ENCODE peak calls at places on chromosome 3, in four cellular contexts. C is esophagus squamous epithelium, T is ovary, K is HCT116. E is an unnamed sample.

GRCh38 chr3:146537603-146538002 is 6.8 kb downstream of the PLSCR1 start:
- DNase-seq in C (no peak), K (no peak), T (no peak), E (no peak)

GRCh38 chr3:58151637-58152036 is 59.1 kb downstream of the DNASE1L3 start:
- DNase-seq in K (no peak), C (no peak), T (no peak), E (peak; percentile 90)

GRCh38 chr3:194121881-194122280 is 14.1 kb upstream of the HES1 start:
- DNase-seq in K (no peak), T (no peak), C (no peak), E (no peak)

GRCh38 chr3:2156244-2156847 is 57.7 kb downstream of the CNTN4 start:
- DNase-seq in T (no peak), K (no peak), C (no peak), E (no peak)

GRCh38 chr3:43644443-43644842 is 22.6 kb upstream of the ANO10 start:
- DNase-seq in C (no peak), T (no peak), K (no peak), E (no peak)

GRCh38 chr3:194117114-194117845 is 18.7 kb upstream of the HES1 start:
- DNase-seq in T (no peak), C (no peak), K (no peak), E (no peak)

GRCh38 chr3:72451840-72452239 is 396.4 kb downstream of the SHQ1 start:
- DNase-seq in T (no peak), K (no peak), C (no peak), E (no peak)

GRCh38 chr3:8480699-8481098 is 20.9 kb upstream of the LMCD1 start:
- DNase-seq in T (no peak), K (no peak), C (no peak), E (no peak)

GRCh38 chr3:123800352-123800682 is 83.8 kb downstream of the MYLK start:
- DNase-seq in T (no peak), C (no peak), K (no peak), E (no peak)

GRCh38 chr3:133948131-133948810 is 52.6 kb upstream of the RAB6B start:
- DNase-seq in K (no peak), T (no peak), C (no peak), E (no peak)

GRCh38 chr3:101329016-101329673 is 8.8 kb upstream of the IMPG2 start:
- DNase-seq in T (no peak), K (no peak), C (no peak), E (no peak)

GRCh38 chr3:89622063-89622700 is 514.8 kb downstream of the EPHA3 start:
- DNase-seq in T (no peak), K (no peak), C (no peak), E (no peak)

GRCh38 chr3:138329127-138329983 is at the start of gene NME9:
- DNase-seq in C (peak; percentile 27), T (peak; percentile 85), K (peak; percentile 87), E (peak; percentile 93)

GRCh38 chr3:72353236-72354105 is 494.8 kb downstream of the SHQ1 start:
- DNase-seq in T (no peak), C (no peak), K (no peak), E (no peak)

GRCh38 chr3:179196700-179197099 is 48.5 kb downstream of the PIK3CA start:
- DNase-seq in K (no peak), C (no peak), T (no peak), E (no peak)

GRCh38 chr3:53147161-53147902 is 13.7 kb upstream of the PRKCD start:
- DNase-seq in T (no peak), C (no peak), K (no peak), E (no peak)

DNA sequence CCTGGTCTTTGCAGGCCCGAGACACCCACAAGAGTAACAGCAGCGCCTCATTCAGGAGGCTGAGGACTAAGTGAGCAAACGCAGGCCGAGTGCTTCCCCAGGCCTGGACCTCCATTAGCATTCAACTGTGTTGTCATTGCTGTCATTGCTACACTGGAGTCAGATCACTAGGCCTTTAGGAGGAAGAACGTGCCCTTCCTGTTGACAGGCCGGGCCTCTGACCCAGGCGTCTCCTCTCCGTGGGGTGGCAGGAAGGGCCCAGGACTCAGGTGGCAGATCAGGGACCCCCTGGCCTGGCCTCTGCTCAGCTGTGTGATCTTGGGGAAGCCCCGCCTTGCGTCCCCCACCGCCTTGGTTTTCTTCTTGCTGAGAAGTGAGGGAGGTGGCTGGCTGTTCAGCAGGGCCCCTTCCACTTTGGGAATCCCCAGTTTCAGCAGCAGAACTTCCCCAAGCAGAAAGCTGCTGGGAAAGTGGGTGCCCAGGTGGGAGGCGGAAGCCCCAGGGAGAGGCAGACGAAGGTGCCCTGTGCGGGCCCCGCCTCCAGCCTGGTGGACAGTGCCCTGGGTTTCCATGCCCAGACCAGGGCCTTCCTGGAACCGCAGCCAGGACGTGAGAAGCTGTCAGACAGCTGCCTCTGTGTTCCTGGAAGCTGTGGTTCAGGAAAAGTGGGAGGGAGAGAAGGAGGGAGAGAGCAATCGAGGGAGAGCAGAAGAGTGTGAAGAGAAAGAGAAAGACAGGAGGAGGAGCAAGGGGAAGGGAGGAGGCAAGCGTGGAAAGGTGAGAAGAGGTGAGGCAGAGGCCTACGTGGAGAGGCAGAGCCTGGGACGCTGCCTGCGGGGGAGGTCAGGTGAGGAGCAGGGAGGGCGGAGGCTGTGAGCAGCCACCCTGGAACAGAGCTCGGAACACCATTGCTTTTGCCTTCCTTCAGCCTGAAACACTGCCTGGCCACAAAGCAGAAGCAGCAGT is 18.9 kb downstream of the ZDHHC19 start:
- DNase-seq in C (no peak), K (no peak), T (no peak), E (peak; percentile 63)
- TF ChIP-seq POLR2A in C (no peak), K (no peak), T (no peak), E (no peak)

DNA sequence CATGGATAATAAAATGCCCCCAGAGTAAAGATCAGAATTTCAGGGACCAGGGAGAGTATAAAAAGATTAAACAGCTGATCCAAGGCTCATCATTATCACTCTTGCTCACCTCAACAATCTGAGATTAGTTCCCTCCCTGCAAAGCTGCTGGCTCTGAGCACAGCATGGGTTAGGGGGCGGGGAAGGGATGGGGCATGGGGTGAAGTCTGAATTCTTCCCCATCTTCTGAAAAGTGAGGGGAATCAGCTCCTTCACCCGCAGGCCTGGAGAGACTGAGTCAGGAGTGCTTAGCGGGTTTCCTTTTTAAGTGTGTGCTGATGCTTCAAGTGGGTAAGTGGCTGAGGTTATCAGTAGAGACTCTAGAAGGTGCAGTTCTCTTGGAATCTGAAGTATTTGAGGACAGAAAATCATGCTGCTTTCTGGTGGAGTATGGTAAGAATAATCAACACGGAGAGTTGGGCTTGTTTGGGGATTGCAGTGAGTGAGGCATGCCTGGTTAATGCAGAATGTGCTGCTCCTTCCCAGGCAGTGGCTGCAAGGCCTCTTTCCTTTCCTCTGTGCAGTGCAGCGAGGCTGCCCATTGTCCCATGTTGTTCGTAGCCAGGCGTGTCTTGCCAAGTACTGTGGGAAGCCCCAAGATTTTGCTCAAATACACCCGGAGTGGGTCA is 59.2 kb upstream of the TRAK1 start:
- DNase-seq in T (peak; percentile 45), C (no peak), K (no peak), E (no peak)
- H3K27ac ChIP-seq in T (no peak overlapping the region), C (peak overlapping the region; percentile 77), K (no peak overlapping the region), E (peak overlapping the region; percentile 87)

GRCh38 chr3:156685752-156686151 is 11.4 kb downstream of the TIPARP start:
- DNase-seq in C (no peak), T (no peak), K (no peak), E (no peak)
- H3K4me1 ChIP-seq in C (peaks cover 100% of the 10 kb centered on the region), T (peaks cover 10% of the 10 kb centered on the region), K (no peaks in the 10 kb centered on the region), E (peaks cover 2% of the 10 kb centered on the region)

GRCh38 chr3:188158731-188159355 is 4.9 kb downstream of the LPP start:
- DNase-seq in K (no peak), T (no peak), C (no peak), E (no peak)

GRCh38 chr3:188165596-188165995 is 11.6 kb downstream of the LPP start:
- DNase-seq in K (no peak), T (no peak), C (no peak), E (no peak)

GRCh38 chr3:188166471-188166870 is 12.5 kb downstream of the LPP start:
- DNase-seq in T (no peak), K (no peak), C (no peak), E (no peak)

GRCh38 chr3:188160751-188161150 is 6.8 kb downstream of the LPP start:
- DNase-seq in K (no peak), T (no peak), C (no peak), E (no peak)

GRCh38 chr3:188164248-188164687 is 10.3 kb downstream of the LPP start:
- DNase-seq in K (peak; percentile 62), T (no peak), C (no peak), E (no peak)
- TF ChIP-seq POLR2A in K (no peak), T (no peak), C (no peak), E (no peak)

DNA sequence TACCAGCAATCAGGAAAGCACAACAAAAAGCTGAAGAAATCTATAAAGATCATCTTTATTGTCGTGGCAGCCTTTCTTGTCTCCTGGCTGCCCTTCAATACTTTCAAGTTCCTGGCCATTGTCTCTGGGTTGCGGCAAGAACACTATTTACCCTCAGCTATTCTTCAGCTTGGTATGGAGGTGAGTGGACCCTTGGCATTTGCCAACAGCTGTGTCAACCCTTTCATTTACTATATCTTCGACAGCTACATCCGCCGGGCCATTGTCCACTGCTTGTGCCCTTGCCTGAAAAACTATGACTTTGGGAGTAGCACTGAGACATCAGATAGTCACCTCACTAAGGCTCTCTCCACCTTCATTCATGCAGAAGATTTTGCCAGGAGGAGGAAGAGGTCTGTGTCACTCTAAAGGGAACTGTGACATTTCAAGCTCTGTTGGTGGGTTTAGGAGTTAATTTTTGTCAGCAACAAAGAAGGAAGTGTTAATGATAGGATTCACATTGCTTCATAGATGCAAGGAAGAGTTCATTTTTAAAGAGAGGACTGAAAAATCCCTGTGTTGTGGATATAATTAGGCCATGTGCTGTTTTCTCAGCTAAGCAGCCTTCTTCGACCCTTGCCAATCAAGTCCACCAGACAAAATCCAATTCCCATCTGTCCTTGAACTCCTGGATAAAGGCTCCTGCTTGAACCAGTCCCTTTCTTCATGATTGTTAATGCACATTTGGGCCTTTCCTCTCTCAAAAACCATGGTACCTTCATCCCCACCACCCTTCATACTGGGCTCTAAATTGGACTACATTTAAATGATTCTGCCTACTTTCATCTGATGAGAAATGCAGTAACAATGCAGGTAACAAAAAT is 1.2 kb downstream of the GPR15 start:
- DNase-seq in K (no peak), T (no peak), C (no peak), E (no peak)
- H3K27ac ChIP-seq in K (peak overlapping the region; percentile 42), T (no peak overlapping the region), C (peak overlapping the region; percentile 14), E (no peak overlapping the region)

E was measured in heart left ventricle.